ENCODE peak calls at places on chromosomes 13 and 19, in nine cellular contexts. E, K, D, Y, W, Q, A, T and J are unnamed samples.

GRCh38 chr19:43767316-43767715 is 12.6 kb upstream of the SMG9 start:
- DNase-seq in E (no peak), K (no peak), D (no peak), Y (no peak), W (peak), Q (no peak), A (no peak), T (no peak), J (no peak)

GRCh38 chr19:38544569-38545315 is 73.0 kb downstream of the MAP4K1 start:
- DNase-seq in E (peak), K (no peak), D (no peak), Y (no peak), W (no peak), Q (no peak), A (no peak), T (peak), J (peak)

GRCh38 chr19:31303262-31303815 is 45.9 kb downstream of the TSHZ3 start:
- DNase-seq in E (no peak), K (no peak), D (no peak), Y (no peak), W (no peak), Q (no peak), A (no peak), T (no peak), J (no peak)

GRCh38 chr13:50081106-50081898 is 66.1 kb downstream of the KCNRG start:
- DNase-seq in E (peak), K (no peak), D (peak), Y (no peak), W (peak), Q (no peak), A (peak), T (no peak), J (peak)

GRCh38 chr13:112796190-112796915 is 106.5 kb downstream of the ATP11A start:
- DNase-seq in E (no peak), K (no peak), D (no peak), Y (no peak), W (no peak), Q (no peak), A (no peak), T (no peak), J (no peak)

GRCh38 chr13:98490195-98490771 is 86.6 kb downstream of the STK24 start:
- DNase-seq in E (no peak), K (no peak), D (no peak), Y (no peak), W (no peak), Q (no peak), A (no peak), T (no peak), J (no peak)

GRCh38 chr13:41709511-41709910 is 251.4 kb downstream of the VWA8 start:
- DNase-seq in E (no peak), K (no peak), D (no peak), Y (no peak), W (no peak), Q (no peak), A (no peak), T (no peak), J (no peak)

GRCh38 chr19:35744688-35745327 is 410 bp downstream of the U2AF1L4 start:
- DNase-seq in E (peak), K (peak), D (peak), Y (peak), W (peak), Q (peak), A (peak), T (peak), J (peak)

GRCh38 chr19:11423804-11424318 is 4.7 kb upstream of the RGL3 start:
- DNase-seq in E (no peak), K (no peak), D (no peak), Y (no peak), W (no peak), Q (no peak), A (no peak), T (no peak), J (no peak)

GRCh38 chr19:50203281-50204080 is at the start of gene MYH14:
- DNase-seq in E (peak), K (peak), D (peak), Y (peak), W (peak), Q (peak), A (peak), T (peak), J (peak)

GRCh38 chr19:19146000-19146608 is 7.8 kb upstream of the TMEM161A start:
- DNase-seq in E (peak), K (peak), D (peak), Y (peak), W (peak), Q (peak), A (peak), T (peak), J (peak)

GRCh38 chr13:80118507-80118906 is 222.4 kb downstream of the SPRY2 start:
- DNase-seq in E (no peak), K (no peak), D (no peak), Y (no peak), W (no peak), Q (no peak), A (no peak), T (no peak), J (no peak)

GRCh38 chr13:110311721-110312668 is 4.9 kb downstream of the COL4A2 start:
- DNase-seq in E (no peak), K (no peak), D (no peak), Y (no peak), W (no peak), Q (no peak), A (no peak), T (no peak), J (no peak)

GRCh38 chr13:99350191-99350590 is 43.0 kb upstream of the GPR183 start:
- DNase-seq in E (no peak), K (no peak), D (no peak), Y (no peak), W (no peak), Q (no peak), A (no peak), T (no peak), J (no peak)

GRCh38 chr13:101988140-101988539 is 413.7 kb downstream of the FGF14 start:
- DNase-seq in E (no peak), K (no peak), D (no peak), Y (no peak), W (no peak), Q (no peak), A (no peak), T (no peak), J (no peak)

GRCh38 chr19:33063356-33064116 is 1.2 kb downstream of the RHPN2 start:
- DNase-seq in E (no peak), K (peak), D (no peak), Y (no peak), W (no peak), Q (no peak), A (no peak), T (no peak), J (no peak)

GRCh38 chr19:57560049-57560491 is 407 bp upstream of the ZNF550 start:
- DNase-seq in E (no peak), K (no peak), D (peak), Y (no peak), W (peak), Q (no peak), A (peak), T (no peak), J (no peak)

GRCh38 chr13:74678308-74678958 is 544.2 kb upstream of the KLF12 start:
- DNase-seq in E (no peak), K (no peak), D (no peak), Y (no peak), W (no peak), Q (no peak), A (no peak), T (no peak), J (no peak)

GRCh38 chr19:23774156-23774971 is 15.7 kb upstream of the ZNF681 start:
- DNase-seq in E (no peak), K (no peak), D (no peak), Y (no peak), W (no peak), Q (no peak), A (no peak), T (no peak), J (no peak)

GRCh38 chr19:1261863-1262686 is 7.1 kb upstream of the CIRBP start:
- DNase-seq in E (no peak), K (peak), D (peak), Y (no peak), W (peak), Q (peak), A (no peak), T (peak), J (no peak)

GRCh38 chr13:64529874-64530485 is 2700.2 kb downstream of the PCDH9 start:
- DNase-seq in E (no peak), K (no peak), D (no peak), Y (no peak), W (no peak), Q (no peak), A (no peak), T (peak), J (no peak)

GRCh38 chr13:47632311-47632710 is 368.8 kb downstream of the SUCLA2 start:
- DNase-seq in E (no peak), K (no peak), D (no peak), Y (no peak), W (no peak), Q (no peak), A (no peak), T (no peak), J (no peak)

GRCh38 chr13:68666774-68667397 is 1436.8 kb upstream of the PCDH9 start:
- DNase-seq in E (no peak), K (no peak), D (no peak), Y (no peak), W (no peak), Q (no peak), A (no peak), T (no peak), J (no peak)

GRCh38 chr19:54273811-54274210 is 7.1 kb downstream of the LILRB2 start:
- DNase-seq in E (no peak), K (no peak), D (no peak), Y (no peak), W (no peak), Q (no peak), A (no peak), T (no peak), J (no peak)

GRCh38 chr19:1287622-1288527 is 2.2 kb downstream of the EFNA2 start:
- DNase-seq in E (no peak), K (no peak), D (no peak), Y (no peak), W (no peak), Q (no peak), A (no peak), T (no peak), J (no peak)

GRCh38 chr19:50292216-50292827 is 36.9 kb downstream of the KCNC3 start:
- DNase-seq in E (no peak), K (no peak), D (no peak), Y (no peak), W (no peak), Q (no peak), A (no peak), T (no peak), J (no peak)

GRCh38 chr19:30719189-30719990 is 347.2 kb downstream of the ZNF536 start:
- DNase-seq in E (peak), K (no peak), D (no peak), Y (no peak), W (no peak), Q (peak), A (peak), T (no peak), J (peak)

GRCh38 chr19:44072543-44073401 is 813 bp downstream of the ZNF284 start:
- DNase-seq in E (no peak), K (no peak), D (no peak), Y (no peak), W (no peak), Q (no peak), A (no peak), T (no peak), J (no peak)

GRCh38 chr13:112727581-112727980 is 37.7 kb downstream of the ATP11A start:
- DNase-seq in E (no peak), K (no peak), D (no peak), Y (no peak), W (no peak), Q (no peak), A (no peak), T (no peak), J (no peak)

GRCh38 chr13:19781526-19781925 is 1.2 kb downstream of the PSPC1 start:
- DNase-seq in E (no peak), K (no peak), D (no peak), Y (no peak), W (no peak), Q (no peak), A (no peak), T (no peak), J (no peak)

GRCh38 chr19:7738023-7738422 is 6.1 kb upstream of the CLEC4G start:
- DNase-seq in E (no peak), K (no peak), D (no peak), Y (no peak), W (no peak), Q (no peak), A (peak), T (no peak), J (no peak)

GRCh38 chr13:53782400-53783030 is 753.9 kb downstream of the OLFM4 start:
- DNase-seq in E (peak), K (peak), D (peak), Y (no peak), W (no peak), Q (no peak), A (no peak), T (peak), J (peak)

GRCh38 chr13:59452189-59452588 is 711.5 kb downstream of the DIAPH3 start:
- DNase-seq in E (no peak), K (no peak), D (no peak), Y (no peak), W (no peak), Q (no peak), A (no peak), T (no peak), J (no peak)

GRCh38 chr19:48741222-48741999 is 1.0 kb upstream of the RASIP1 start:
- DNase-seq in E (peak), K (no peak), D (peak), Y (no peak), W (no peak), Q (no peak), A (peak), T (no peak), J (peak)

GRCh38 chr13:111389621-111390521 is 69.4 kb downstream of the TEX29 start:
- DNase-seq in E (no peak), K (no peak), D (no peak), Y (no peak), W (no peak), Q (no peak), A (no peak), T (no peak), J (no peak)

GRCh38 chr19:29111581-29111980 is 101.4 kb downstream of the UQCRFS1 start:
- DNase-seq in E (no peak), K (no peak), D (no peak), Y (no peak), W (no peak), Q (no peak), A (no peak), T (no peak), J (no peak)

GRCh38 chr19:1265611-1266115 is 3.5 kb upstream of the CIRBP start:
- DNase-seq in E (no peak), K (no peak), D (no peak), Y (peak), W (peak), Q (no peak), A (peak), T (peak), J (no peak)

GRCh38 chr19:53537126-53537522 is 821 bp upstream of the ZNF331 start:
- DNase-seq in E (no peak), K (no peak), D (no peak), Y (no peak), W (no peak), Q (no peak), A (no peak), T (peak), J (no peak)

GRCh38 chr13:38543561-38543960 is 143.3 kb upstream of the FREM2 start:
- DNase-seq in E (no peak), K (no peak), D (no peak), Y (no peak), W (no peak), Q (no peak), A (no peak), T (no peak), J (no peak)